ENCODE peak calls at places on chromosome 19, in four cellular contexts. One of them, this sample, is unnamed.

GRCh38 chr19:4075373-4075772 is 8.7 kb upstream of the ZBTB7A start:
- DNase-seq in brain microvascular endothelial cell: peak; percentile 34
- DNase-seq in HAP-1: no peak
- DNase-seq in GM06990: no peak
- DNase-seq in this sample: no peak

GRCh38 chr19:33906578-33907335 is 110.1 kb downstream of the KCTD15 start:
- DNase-seq in GM06990: no peak
- DNase-seq in HAP-1: no peak
- DNase-seq in brain microvascular endothelial cell: peak; percentile 25
- DNase-seq in this sample: peak; percentile 47

GRCh38 chr19:58317481-58318072 is 9.2 kb upstream of the ZSCAN22 start:
- DNase-seq in HAP-1: no peak
- DNase-seq in brain microvascular endothelial cell: peak; percentile 11
- DNase-seq in GM06990: no peak
- DNase-seq in this sample: peak; percentile 33

GRCh38 chr19:53982611-53983010 is 8.8 kb upstream of the CACNG6 start:
- DNase-seq in HAP-1: no peak
- DNase-seq in brain microvascular endothelial cell: no peak
- DNase-seq in GM06990: no peak
- DNase-seq in this sample: peak; percentile 53

GRCh38 chr19:5036733-5037681 is 68.1 kb downstream of the KDM4B start:
- DNase-seq in HAP-1: no peak
- DNase-seq in brain microvascular endothelial cell: peak; percentile 68
- DNase-seq in GM06990: no peak
- DNase-seq in this sample: peak; percentile 90

GRCh38 chr19:49682274-49682673 is 5.2 kb downstream of the PRMT1 start:
- DNase-seq in HAP-1: no peak
- DNase-seq in brain microvascular endothelial cell: no peak
- DNase-seq in GM06990: no peak
- DNase-seq in this sample: no peak

GRCh38 chr19:35816846-35817245 is 4.2 kb upstream of the PRODH2 start:
- DNase-seq in GM06990: no peak
- DNase-seq in brain microvascular endothelial cell: no peak
- DNase-seq in HAP-1: no peak
- DNase-seq in this sample: no peak

GRCh38 chr19:12065100-12065538 is 588 bp downstream of the ZNF844 start:
- DNase-seq in GM06990: no peak
- DNase-seq in brain microvascular endothelial cell: peak; percentile 15
- DNase-seq in HAP-1: no peak
- DNase-seq in this sample: peak; percentile 64

GRCh38 chr19:55690769-55691545 is 15.9 kb downstream of the EPN1 start:
- DNase-seq in HAP-1: no peak
- DNase-seq in GM06990: peak; percentile 14
- DNase-seq in brain microvascular endothelial cell: no peak
- DNase-seq in this sample: no peak

GRCh38 chr19:43599635-43600295 is 3.4 kb downstream of the ZNF576 start:
- DNase-seq in brain microvascular endothelial cell: no peak
- DNase-seq in GM06990: no peak
- DNase-seq in HAP-1: no peak
- DNase-seq in this sample: no peak

GRCh38 chr19:51501594-51502263 is at the start of gene SIGLEC12:
- DNase-seq in GM06990: no peak
- DNase-seq in HAP-1: no peak
- DNase-seq in brain microvascular endothelial cell: no peak
- DNase-seq in this sample: no peak

GRCh38 chr19:33297401-33298145 is 4.8 kb downstream of the CEBPA start:
- DNase-seq in GM06990: no peak
- DNase-seq in brain microvascular endothelial cell: no peak
- DNase-seq in HAP-1: no peak
- DNase-seq in this sample: no peak

GRCh38 chr19:11196406-11197287 is 698 bp downstream of the KANK2 start:
- DNase-seq in brain microvascular endothelial cell: no peak
- DNase-seq in GM06990: no peak
- DNase-seq in HAP-1: no peak
- DNase-seq in this sample: peak; percentile 80

GRCh38 chr19:13428352-13428751 is 77.9 kb downstream of the CACNA1A start:
- DNase-seq in brain microvascular endothelial cell: peak; percentile 26
- DNase-seq in HAP-1: no peak
- DNase-seq in GM06990: no peak
- DNase-seq in this sample: peak; percentile 54

GRCh38 chr19:51887522-51888498 is at the start of gene ZNF577:
- DNase-seq in brain microvascular endothelial cell: peak; percentile 91
- DNase-seq in HAP-1: no peak
- DNase-seq in GM06990: peak; percentile 6
- DNase-seq in this sample: peak; percentile 89

GRCh38 chr19:18529782-18530181 is 7.9 kb upstream of the ELL start:
- DNase-seq in GM06990: no peak
- DNase-seq in brain microvascular endothelial cell: no peak
- DNase-seq in HAP-1: no peak
- DNase-seq in this sample: peak; percentile 66

GRCh38 chr19:31408460-31409124 is 59.4 kb upstream of the TSHZ3 start:
- DNase-seq in GM06990: no peak
- DNase-seq in brain microvascular endothelial cell: peak; percentile 96
- DNase-seq in HAP-1: no peak
- DNase-seq in this sample: peak; percentile 58

GRCh38 chr19:30637926-30638325 is 265.7 kb downstream of the ZNF536 start:
- DNase-seq in brain microvascular endothelial cell: no peak
- DNase-seq in GM06990: no peak
- DNase-seq in HAP-1: no peak
- DNase-seq in this sample: no peak

DNA sequence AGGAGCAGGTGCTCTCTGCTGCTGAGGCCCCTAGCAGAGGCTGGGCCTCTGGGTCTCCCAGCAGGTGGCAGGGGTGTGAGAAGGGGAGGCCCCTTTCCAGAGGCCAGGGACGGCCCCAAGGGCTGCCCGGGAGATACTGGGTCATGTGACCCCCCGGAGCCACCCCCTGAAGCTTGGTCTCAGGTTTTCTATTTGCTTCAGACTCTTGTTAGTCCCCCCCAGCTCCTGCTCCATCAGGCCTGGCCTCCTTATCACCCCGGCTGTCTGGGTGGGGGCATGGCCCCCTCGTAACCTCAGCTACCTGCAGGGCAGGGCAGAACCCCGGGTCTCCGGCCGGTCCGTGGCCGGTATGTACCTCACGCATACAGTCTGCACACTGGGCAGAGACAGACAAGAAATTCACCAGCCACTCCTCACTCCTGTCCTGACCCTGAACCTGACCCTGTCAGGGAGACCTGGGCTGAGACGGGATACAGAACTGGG is 13.2 kb upstream of the TCF3 start:
- DNase-seq in HAP-1: no peak
- DNase-seq in GM06990: peak; percentile 75
- DNase-seq in brain microvascular endothelial cell: no peak
- DNase-seq in this sample: no peak
- H3K4me3 ChIP-seq in HAP-1: no peak overlapping the region
- H3K4me3 ChIP-seq in GM06990: no peak overlapping the region
- H3K4me3 ChIP-seq in brain microvascular endothelial cell: no peak overlapping the region
- H3K4me3 ChIP-seq in this sample: no peak overlapping the region

GRCh38 chr19:20359933-20360720 is 193.1 kb downstream of the ZNF486 start:
- DNase-seq in HAP-1: no peak
- DNase-seq in brain microvascular endothelial cell: no peak
- DNase-seq in GM06990: no peak
- DNase-seq in this sample: no peak

GRCh38 chr19:20367811-20368294 is 197.7 kb downstream of the ZNF737 start:
- DNase-seq in HAP-1: no peak
- DNase-seq in brain microvascular endothelial cell: no peak
- DNase-seq in GM06990: no peak
- DNase-seq in this sample: no peak

DNA sequence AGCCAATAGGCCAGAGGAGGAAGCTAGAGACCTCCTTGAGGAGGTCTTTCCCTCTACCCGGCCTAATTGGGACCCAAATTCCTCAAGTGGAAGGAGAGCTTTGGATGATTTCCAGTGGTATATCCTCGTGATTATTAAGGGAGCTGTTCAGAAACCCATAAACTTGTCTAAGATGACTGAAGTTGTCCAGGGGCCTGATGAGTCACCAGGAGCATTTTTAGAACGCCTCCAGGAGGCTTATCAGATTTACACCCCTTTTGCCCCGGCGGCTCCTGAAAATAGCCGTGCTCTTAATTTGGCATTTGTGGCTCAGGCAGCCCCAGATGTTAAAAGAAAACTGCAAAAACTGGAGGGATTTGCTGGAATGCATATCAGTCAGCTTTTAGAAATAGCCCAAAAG is 198.1 kb downstream of the ZNF486 start:
- DNase-seq in GM06990: no peak
- DNase-seq in HAP-1: no peak
- DNase-seq in brain microvascular endothelial cell: no peak
- DNase-seq in this sample: no peak
- H3K4me3 ChIP-seq in GM06990: no peak overlapping the region
- H3K4me3 ChIP-seq in HAP-1: no peak overlapping the region
- H3K4me3 ChIP-seq in brain microvascular endothelial cell: no peak overlapping the region
- H3K4me3 ChIP-seq in this sample: no peak overlapping the region

DNA sequence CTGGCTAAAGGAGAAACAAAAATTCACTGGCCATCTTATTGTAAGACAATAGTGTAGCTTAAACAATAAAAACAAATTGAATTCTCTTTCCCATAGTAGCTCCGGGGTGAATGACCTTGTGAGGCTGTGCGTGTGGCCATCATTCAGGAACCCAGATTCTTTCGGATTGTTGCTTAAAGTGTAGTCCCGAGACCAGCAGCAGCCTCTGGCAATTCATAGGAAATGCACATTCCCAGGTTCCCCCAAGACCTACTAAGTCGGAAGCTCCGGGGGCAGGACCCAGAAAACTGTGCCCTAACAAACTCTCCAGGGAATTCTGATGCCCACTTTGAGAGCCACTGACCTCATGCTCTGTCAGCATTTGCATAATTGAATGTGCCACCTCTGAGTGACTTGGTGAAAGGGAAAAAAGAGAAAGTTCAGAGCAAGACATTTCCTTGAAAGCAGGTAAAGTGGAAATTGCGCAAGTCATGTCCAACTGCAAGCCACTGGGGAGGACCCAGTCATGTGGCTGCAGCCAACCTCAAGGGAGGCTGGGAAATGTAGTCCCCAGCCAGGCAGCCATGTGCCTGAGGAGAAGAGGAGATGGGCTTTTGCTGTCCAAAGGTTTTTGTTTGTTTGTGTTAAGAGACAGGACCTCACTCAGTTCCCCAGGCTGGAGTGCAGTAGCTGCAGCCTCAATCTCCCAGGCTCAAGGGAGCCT is 50.7 kb upstream of the PNMA8B start:
- DNase-seq in GM06990: no peak
- DNase-seq in HAP-1: peak; percentile 59
- DNase-seq in brain microvascular endothelial cell: peak; percentile 28
- DNase-seq in this sample: peak; percentile 16
- H3K4me3 ChIP-seq in GM06990: no peak overlapping the region
- H3K4me3 ChIP-seq in HAP-1: peak overlapping the region; percentile 17
- H3K4me3 ChIP-seq in brain microvascular endothelial cell: no peak overlapping the region
- H3K4me3 ChIP-seq in this sample: no peak overlapping the region

DNA sequence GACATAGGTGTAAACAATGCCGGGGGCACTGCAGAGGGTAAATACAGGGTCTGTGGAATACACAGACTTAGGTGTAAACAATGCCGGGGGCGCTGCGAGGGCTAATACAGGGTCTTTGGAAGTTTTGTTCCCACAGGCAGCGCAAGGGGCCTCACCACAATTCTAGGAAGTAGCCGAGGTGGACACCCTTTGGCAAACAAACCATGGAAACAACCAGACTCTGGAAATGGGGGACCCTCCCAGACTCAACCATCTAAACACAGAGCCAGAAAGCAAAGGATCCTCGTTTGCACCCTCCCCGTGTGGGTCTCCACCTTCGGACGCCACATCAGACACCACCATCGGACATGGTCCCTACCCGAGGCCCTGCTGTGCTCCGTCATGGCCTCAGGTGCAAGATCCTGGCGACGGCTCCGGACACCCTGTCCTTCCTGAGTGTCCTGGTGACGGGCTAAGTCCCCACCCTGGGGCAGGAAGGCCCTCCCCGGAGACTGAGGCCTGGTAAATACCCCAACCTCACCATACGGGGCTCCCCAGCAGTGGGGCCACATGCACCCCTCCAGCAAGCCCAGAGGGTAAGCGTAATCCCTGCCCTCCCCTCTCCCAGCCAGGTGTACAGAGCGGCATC is 16.7 kb upstream of the PLPP2 start:
- DNase-seq in brain microvascular endothelial cell: no peak
- DNase-seq in GM06990: no peak
- DNase-seq in HAP-1: no peak
- DNase-seq in this sample: no peak
- H3K4me3 ChIP-seq in brain microvascular endothelial cell: no peak overlapping the region
- H3K4me3 ChIP-seq in GM06990: no peak overlapping the region
- H3K4me3 ChIP-seq in HAP-1: no peak overlapping the region
- H3K4me3 ChIP-seq in this sample: no peak overlapping the region

DNA sequence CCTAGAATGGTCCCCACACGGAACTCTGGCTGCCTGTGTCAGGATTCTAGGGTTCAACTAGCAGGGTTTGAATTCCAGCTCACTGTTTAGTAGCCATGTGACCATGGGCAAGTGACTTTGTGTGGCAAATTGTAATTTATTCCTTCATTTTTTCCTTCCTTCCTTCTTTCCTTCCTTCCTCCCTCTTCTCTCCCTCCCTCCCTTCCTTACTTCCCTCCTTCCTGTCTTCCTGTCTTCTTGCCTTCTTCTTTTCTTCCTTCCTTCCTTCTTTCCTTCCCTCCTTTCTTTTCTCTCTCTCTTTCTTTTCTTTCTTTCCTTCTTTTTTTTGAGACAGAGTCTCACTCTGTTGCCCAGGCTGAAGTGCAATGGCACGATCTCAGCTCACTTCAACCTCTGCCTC is 8.5 kb upstream of the DENND1C start:
- DNase-seq in GM06990: no peak
- DNase-seq in HAP-1: no peak
- DNase-seq in brain microvascular endothelial cell: no peak
- DNase-seq in this sample: no peak
- H3K4me3 ChIP-seq in GM06990: peak overlapping the region; percentile 71
- H3K4me3 ChIP-seq in HAP-1: no peak overlapping the region
- H3K4me3 ChIP-seq in brain microvascular endothelial cell: no peak overlapping the region
- H3K4me3 ChIP-seq in this sample: no peak overlapping the region

GRCh38 chr19:38277549-38277948 is 13.2 kb downstream of the SPINT2 start:
- DNase-seq in GM06990: no peak
- DNase-seq in brain microvascular endothelial cell: no peak
- DNase-seq in HAP-1: no peak
- DNase-seq in this sample: peak; percentile 45
- H3K4me3 ChIP-seq in GM06990: no peak overlapping the region
- H3K4me3 ChIP-seq in brain microvascular endothelial cell: no peak overlapping the region
- H3K4me3 ChIP-seq in HAP-1: no peak overlapping the region
- H3K4me3 ChIP-seq in this sample: no peak overlapping the region

DNA sequence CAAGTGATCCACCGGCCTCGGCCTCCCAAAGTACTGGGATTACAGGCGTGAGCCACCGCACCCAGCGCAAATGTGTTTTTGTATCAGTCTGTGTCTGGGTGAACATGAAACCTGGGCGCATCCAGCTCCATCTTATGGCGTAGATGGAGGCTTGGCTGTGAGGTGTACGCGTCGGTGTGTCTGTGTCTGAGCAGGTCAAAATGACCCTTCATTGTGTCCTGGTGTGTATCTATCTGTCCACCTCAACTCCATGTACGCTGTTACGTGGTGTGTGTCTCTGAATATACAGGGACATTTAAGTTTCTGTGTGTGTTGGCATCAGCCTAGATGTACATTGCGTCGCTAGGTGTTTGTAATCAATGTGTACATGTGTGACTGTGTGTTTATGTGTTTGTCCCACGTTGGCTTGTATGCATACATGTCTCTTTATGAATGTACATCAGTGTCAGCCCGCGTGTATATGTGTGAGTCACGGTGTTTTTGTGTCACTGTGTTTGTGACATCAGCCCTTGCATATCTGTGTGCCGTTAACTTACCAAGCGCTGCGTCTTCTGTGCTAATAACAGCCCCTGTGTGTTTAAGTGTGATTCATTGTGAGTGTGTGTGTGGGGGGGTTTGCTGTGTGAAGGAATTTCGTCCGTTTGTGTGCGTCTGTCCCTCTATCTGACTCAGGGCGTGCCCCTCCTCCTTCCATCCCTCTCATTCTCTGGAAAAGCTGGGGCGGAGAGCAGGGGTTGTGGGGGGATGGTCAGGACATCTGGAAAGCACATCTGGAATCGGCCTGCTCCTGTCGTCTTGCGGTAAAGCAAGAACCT is 6.4 kb downstream of the AXL start:
- DNase-seq in HAP-1: no peak
- DNase-seq in brain microvascular endothelial cell: peak; percentile 99
- DNase-seq in GM06990: no peak
- DNase-seq in this sample: peak; percentile 100
- H3K4me3 ChIP-seq in HAP-1: peak overlapping the region; percentile 24
- H3K4me3 ChIP-seq in brain microvascular endothelial cell: peak overlapping the region; percentile 37
- H3K4me3 ChIP-seq in GM06990: no peak overlapping the region
- H3K4me3 ChIP-seq in this sample: peak overlapping the region; percentile 16